ENCODE peak calls at places on chromosome 22, in nine cellular contexts. One of them, this sample, is unnamed.

GRCh38 chr22:50340157-50340879 is 2.8 kb upstream of the PPP6R2 start:
- DNase-seq in GM04504: no peak
- DNase-seq in NCI-H1436: no peak
- DNase-seq in endothelial cell: no peak
- DNase-seq in AG04449: no peak
- DNase-seq in NCI-H2081 treated with DMSO at 0.1 percent for 48 hours: no peak
- DNase-seq in AG10803: peak
- DNase-seq in AML-193: no peak
- DNase-seq in substantia nigra: no peak
- DNase-seq in this sample: no peak

GRCh38 chr22:19143967-19144400 is 467 bp downstream of the ESS2 start:
- DNase-seq in AML-193: peak
- DNase-seq in AG04449: no peak
- DNase-seq in NCI-H2081 treated with DMSO at 0.1 percent for 48 hours: no peak
- DNase-seq in endothelial cell: no peak
- DNase-seq in AG10803: peak
- DNase-seq in NCI-H1436: no peak
- DNase-seq in GM04504: no peak
- DNase-seq in substantia nigra: no peak
- DNase-seq in this sample: no peak

GRCh38 chr22:40668611-40669390 is 10.5 kb upstream of the MCHR1 start:
- DNase-seq in substantia nigra: no peak
- DNase-seq in AG10803: peak
- DNase-seq in NCI-H1436: no peak
- DNase-seq in GM04504: peak
- DNase-seq in endothelial cell: peak
- DNase-seq in AML-193: no peak
- DNase-seq in NCI-H2081 treated with DMSO at 0.1 percent for 48 hours: no peak
- DNase-seq in AG04449: peak
- DNase-seq in this sample: no peak

GRCh38 chr22:50733521-50734342 is 4.3 kb upstream of the ACR start:
- DNase-seq in NCI-H2081 treated with DMSO at 0.1 percent for 48 hours: no peak
- DNase-seq in AG10803: peak
- DNase-seq in NCI-H1436: no peak
- DNase-seq in endothelial cell: peak
- DNase-seq in GM04504: peak
- DNase-seq in AG04449: no peak
- DNase-seq in substantia nigra: peak
- DNase-seq in AML-193: no peak
- DNase-seq in this sample: peak

GRCh38 chr22:23685205-23685784 is 5.5 kb upstream of the RGL4 start:
- DNase-seq in endothelial cell: no peak
- DNase-seq in NCI-H1436: no peak
- DNase-seq in substantia nigra: no peak
- DNase-seq in AML-193: no peak
- DNase-seq in AG10803: peak
- DNase-seq in AG04449: no peak
- DNase-seq in NCI-H2081 treated with DMSO at 0.1 percent for 48 hours: no peak
- DNase-seq in GM04504: no peak
- DNase-seq in this sample: no peak

GRCh38 chr22:25141994-25142620 is 57.6 kb upstream of the CRYBB3 start:
- DNase-seq in NCI-H1436: no peak
- DNase-seq in NCI-H2081 treated with DMSO at 0.1 percent for 48 hours: no peak
- DNase-seq in AG04449: no peak
- DNase-seq in AML-193: no peak
- DNase-seq in endothelial cell: no peak
- DNase-seq in GM04504: no peak
- DNase-seq in AG10803: no peak
- DNase-seq in substantia nigra: no peak
- DNase-seq in this sample: no peak

GRCh38 chr22:37492428-37493344 is 6.5 kb upstream of the MFNG start:
- DNase-seq in GM04504: peak
- DNase-seq in AML-193: peak
- DNase-seq in NCI-H2081 treated with DMSO at 0.1 percent for 48 hours: no peak
- DNase-seq in AG04449: no peak
- DNase-seq in endothelial cell: peak
- DNase-seq in substantia nigra: no peak
- DNase-seq in NCI-H1436: no peak
- DNase-seq in AG10803: peak
- DNase-seq in this sample: no peak

GRCh38 chr22:49861642-49862407 is 8.2 kb downstream of the ZBED4 start:
- DNase-seq in AG04449: no peak
- DNase-seq in AML-193: peak
- DNase-seq in endothelial cell: no peak
- DNase-seq in NCI-H1436: no peak
- DNase-seq in GM04504: no peak
- DNase-seq in AG10803: no peak
- DNase-seq in substantia nigra: no peak
- DNase-seq in NCI-H2081 treated with DMSO at 0.1 percent for 48 hours: no peak
- DNase-seq in this sample: no peak

GRCh38 chr22:45235101-45235777 is 5.5 kb downstream of the KIAA0930 start:
- DNase-seq in endothelial cell: no peak
- DNase-seq in NCI-H2081 treated with DMSO at 0.1 percent for 48 hours: no peak
- DNase-seq in NCI-H1436: peak
- DNase-seq in substantia nigra: no peak
- DNase-seq in AG10803: no peak
- DNase-seq in AG04449: no peak
- DNase-seq in GM04504: no peak
- DNase-seq in AML-193: peak
- DNase-seq in this sample: no peak

GRCh38 chr22:37176464-37177061 is 11.5 kb downstream of the C1QTNF6 start:
- DNase-seq in substantia nigra: no peak
- DNase-seq in AG04449: no peak
- DNase-seq in AML-193: peak
- DNase-seq in endothelial cell: no peak
- DNase-seq in AG10803: peak
- DNase-seq in GM04504: peak
- DNase-seq in NCI-H1436: no peak
- DNase-seq in NCI-H2081 treated with DMSO at 0.1 percent for 48 hours: no peak
- DNase-seq in this sample: no peak

GRCh38 chr22:31937328-31937727 is 7.0 kb upstream of the YWHAH start:
- DNase-seq in NCI-H1436: no peak
- DNase-seq in AG04449: no peak
- DNase-seq in GM04504: no peak
- DNase-seq in substantia nigra: no peak
- DNase-seq in AG10803: no peak
- DNase-seq in NCI-H2081 treated with DMSO at 0.1 percent for 48 hours: no peak
- DNase-seq in AML-193: no peak
- DNase-seq in endothelial cell: no peak
- DNase-seq in this sample: no peak

GRCh38 chr22:21939392-21940319 is 13.0 kb downstream of the PPM1F start:
- DNase-seq in NCI-H2081 treated with DMSO at 0.1 percent for 48 hours: no peak
- DNase-seq in AML-193: peak
- DNase-seq in AG10803: no peak
- DNase-seq in GM04504: no peak
- DNase-seq in AG04449: no peak
- DNase-seq in endothelial cell: no peak
- DNase-seq in NCI-H1436: no peak
- DNase-seq in substantia nigra: no peak
- DNase-seq in this sample: no peak

GRCh38 chr22:45918455-45919370 is 58.2 kb downstream of the WNT7B start:
- DNase-seq in NCI-H2081 treated with DMSO at 0.1 percent for 48 hours: no peak
- DNase-seq in AG04449: no peak
- DNase-seq in endothelial cell: no peak
- DNase-seq in substantia nigra: no peak
- DNase-seq in NCI-H1436: no peak
- DNase-seq in AG10803: no peak
- DNase-seq in AML-193: no peak
- DNase-seq in GM04504: no peak
- DNase-seq in this sample: no peak

GRCh38 chr22:45290410-45290936 is 5.7 kb downstream of the UPK3A start:
- DNase-seq in AML-193: no peak
- DNase-seq in NCI-H2081 treated with DMSO at 0.1 percent for 48 hours: no peak
- DNase-seq in AG10803: peak
- DNase-seq in GM04504: peak
- DNase-seq in endothelial cell: no peak
- DNase-seq in AG04449: peak
- DNase-seq in substantia nigra: no peak
- DNase-seq in NCI-H1436: peak
- DNase-seq in this sample: no peak

GRCh38 chr22:43376765-43377485 is 33.8 kb upstream of the SCUBE1 start:
- DNase-seq in AG10803: no peak
- DNase-seq in substantia nigra: no peak
- DNase-seq in NCI-H1436: peak
- DNase-seq in NCI-H2081 treated with DMSO at 0.1 percent for 48 hours: no peak
- DNase-seq in GM04504: no peak
- DNase-seq in AML-193: no peak
- DNase-seq in endothelial cell: no peak
- DNase-seq in AG04449: no peak
- DNase-seq in this sample: no peak

GRCh38 chr22:33819743-33820142 is 100.5 kb downstream of the LARGE1 start:
- DNase-seq in GM04504: no peak
- DNase-seq in NCI-H1436: no peak
- DNase-seq in NCI-H2081 treated with DMSO at 0.1 percent for 48 hours: no peak
- DNase-seq in substantia nigra: no peak
- DNase-seq in endothelial cell: no peak
- DNase-seq in AML-193: no peak
- DNase-seq in AG04449: no peak
- DNase-seq in AG10803: no peak
- DNase-seq in this sample: no peak

GRCh38 chr22:46998346-46998745 is 235.9 kb downstream of the TBC1D22A start:
- DNase-seq in AG04449: no peak
- DNase-seq in substantia nigra: no peak
- DNase-seq in endothelial cell: no peak
- DNase-seq in AG10803: no peak
- DNase-seq in GM04504: no peak
- DNase-seq in AML-193: no peak
- DNase-seq in NCI-H2081 treated with DMSO at 0.1 percent for 48 hours: no peak
- DNase-seq in NCI-H1436: no peak
- DNase-seq in this sample: no peak

GRCh38 chr22:45777046-45777851 is 105.6 kb downstream of the ATXN10 start:
- DNase-seq in GM04504: no peak
- DNase-seq in NCI-H1436: peak
- DNase-seq in NCI-H2081 treated with DMSO at 0.1 percent for 48 hours: peak
- DNase-seq in AML-193: no peak
- DNase-seq in AG04449: peak
- DNase-seq in endothelial cell: no peak
- DNase-seq in substantia nigra: no peak
- DNase-seq in AG10803: peak
- DNase-seq in this sample: no peak

This sample was measured in anterior cingulate cortex.